ENCODE peak calls at places on chromosomes 7 and 10, in eight cellular contexts. D is cardiac muscle cell, M is psoas muscle, T is fibroblast of lung, P is left lung, K is adrenal gland, H is astrocyte of the spinal cord, Y is IMR-90. N is an unnamed sample.
A peak's percentile ranks its signal among the peaks of the same experiment; 100 is the strongest.

GRCh38 chr10:13960603-13961002 is 370.1 kb downstream of the FRMD4A start:
- DNase-seq in D (no peak), M (no peak), T (no peak), P (no peak), K (no peak), H (no peak), Y (no peak), N (no peak)

GRCh38 chr10:28842321-28842720 is 165.0 kb downstream of the BAMBI start:
- DNase-seq in D (no peak), M (no peak), T (peak; percentile 71), P (no peak), K (no peak), H (peak; percentile 70), Y (peak; percentile 91), N (no peak)

GRCh38 chr10:32159264-32159663 is 103.0 kb upstream of the KIF5B start:
- DNase-seq in D (no peak), M (no peak), T (no peak), P (no peak), K (no peak), H (no peak), Y (no peak), N (no peak)

GRCh38 chr10:130928306-130928705 is 383.2 kb downstream of the TCERG1L start:
- DNase-seq in D (no peak), M (no peak), T (no peak), P (no peak), K (no peak), H (no peak), Y (no peak), N (no peak)

GRCh38 chr7:155816192-155816508 is 3.9 kb upstream of the SHH start:
- DNase-seq in D (no peak), M (no peak), T (no peak), P (no peak), K (no peak), H (no peak), Y (no peak), N (no peak)

GRCh38 chr10:62335326-62335725 is 38.8 kb upstream of the ZNF365 start:
- DNase-seq in D (no peak), M (no peak), T (peak; percentile 14), P (no peak), K (no peak), H (no peak), Y (peak; percentile 50), N (no peak)

GRCh38 chr10:84355106-84355505 is 26.7 kb downstream of the CCSER2 start:
- DNase-seq in D (no peak), M (no peak), T (no peak), P (no peak), K (no peak), H (no peak), Y (no peak), N (no peak)

GRCh38 chr10:672139-672538 is 17.3 kb downstream of the DIP2C start:
- DNase-seq in D (no peak), M (no peak), T (no peak), P (no peak), K (no peak), H (no peak), Y (no peak), N (no peak)

GRCh38 chr10:78749898-78750297 is 318.9 kb upstream of the ZMIZ1 start:
- DNase-seq in D (no peak), M (no peak), T (no peak), P (no peak), K (no peak), H (peak; percentile 76), Y (no peak), N (no peak)

GRCh38 chr7:152521420-152522337 is 85.9 kb upstream of the KMT2C start:
- DNase-seq in D (no peak), M (no peak), T (no peak), P (no peak), K (peak; percentile 36), H (no peak), Y (no peak), N (no peak)

GRCh38 chr7:77501165-77501515 is 36.0 kb upstream of the PTPN12 start:
- DNase-seq in D (no peak), M (no peak), T (no peak), P (no peak), K (no peak), H (no peak), Y (no peak), N (no peak)

GRCh38 chr7:7512861-7513597 is 22.6 kb downstream of the COL28A1 start:
- DNase-seq in D (peak; percentile 10), M (no peak), T (no peak), P (no peak), K (no peak), H (no peak), Y (peak; percentile 8), N (no peak)

GRCh38 chr10:95280637-95281036 is 10.2 kb downstream of the PDLIM1 start:
- DNase-seq in D (no peak), M (no peak), T (no peak), P (no peak), K (no peak), H (no peak), Y (no peak), N (no peak)

GRCh38 chr10:6347391-6347951 is 144.7 kb downstream of the PFKFB3 start:
- DNase-seq in D (no peak), M (no peak), T (no peak), P (no peak), K (no peak), H (peak; percentile 30), Y (peak; percentile 7), N (no peak)

GRCh38 chr7:37480642-37481041 is 32.0 kb upstream of the ELMO1 start:
- DNase-seq in D (no peak), M (no peak), T (no peak), P (no peak), K (no peak), H (no peak), Y (no peak), N (no peak)

GRCh38 chr7:11841657-11842056 is 9.7 kb upstream of the THSD7A start:
- DNase-seq in D (no peak), M (no peak), T (no peak), P (no peak), K (no peak), H (no peak), Y (no peak), N (peak; percentile 74)

GRCh38 chr7:66844552-66845381 is 76.3 kb upstream of the TMEM248 start:
- DNase-seq in D (peak; percentile 98), M (peak; percentile 98), T (peak; percentile 98), P (peak; percentile 98), K (peak; percentile 98), H (peak; percentile 98), Y (peak; percentile 98), N (peak; percentile 99)

DNA sequence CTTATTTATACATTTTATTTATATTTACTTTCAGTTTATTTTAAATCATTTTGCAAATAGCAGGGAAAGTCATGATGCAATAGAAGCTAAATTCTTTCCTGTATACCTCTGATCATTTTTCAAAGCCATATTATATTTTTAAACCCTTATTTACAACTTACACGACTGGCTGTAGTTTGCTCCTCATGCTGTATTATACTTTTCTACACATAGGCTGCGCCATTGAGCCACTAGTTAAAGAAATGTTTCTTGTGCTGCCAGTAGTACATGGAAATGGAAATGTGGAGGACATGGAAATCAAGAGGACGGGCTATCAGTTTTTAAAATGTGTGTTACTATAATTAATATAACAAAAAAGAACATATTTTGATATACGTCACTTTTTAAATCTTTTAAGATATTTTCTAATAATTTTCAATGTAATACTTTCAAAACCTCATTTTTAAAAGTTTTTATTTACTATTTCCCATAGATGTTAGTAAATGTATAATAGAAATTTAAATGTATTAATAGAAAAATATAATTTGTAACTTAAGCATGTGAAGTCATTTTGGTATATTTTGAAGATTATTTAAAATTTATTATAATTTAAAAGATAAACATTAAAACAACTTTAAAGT is 118.5 kb downstream of the VTI1A start:
- DNase-seq in D (peak; percentile 79), M (no peak), T (peak; percentile 83), P (no peak), K (peak; percentile 36), H (peak; percentile 84), Y (peak; percentile 72), N (peak; percentile 55)
- H3K4me3 ChIP-seq in D (no peak overlapping the region), M (no peak overlapping the region), T (no peak overlapping the region), P (no peak overlapping the region), K (no peak overlapping the region), H (no peak overlapping the region), Y (no peak overlapping the region), N (no peak overlapping the region)

DNA sequence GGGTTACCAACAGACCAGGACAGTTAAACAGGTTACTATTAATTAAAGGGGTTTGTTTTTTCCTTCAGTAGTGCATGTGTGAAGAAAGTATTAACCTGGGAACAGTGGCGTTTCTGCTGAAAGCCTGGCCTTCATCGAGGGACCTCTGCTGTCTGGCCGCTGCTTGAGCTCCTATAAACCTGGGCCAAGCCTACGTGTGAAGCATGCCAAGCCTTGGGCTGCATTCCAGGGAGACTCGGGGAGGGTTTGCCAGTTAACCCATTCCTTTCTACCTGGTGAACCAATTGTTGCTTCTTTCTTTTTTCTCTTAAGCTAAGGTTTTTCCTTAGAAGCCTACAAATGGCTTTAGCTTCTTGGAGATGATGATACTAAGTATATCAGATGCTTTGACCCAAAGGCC is 23.6 kb downstream of the PFKP start:
- DNase-seq in D (peak; percentile 83), M (no peak), T (peak; percentile 48), P (peak; percentile 69), K (peak; percentile 85), H (peak; percentile 81), Y (peak; percentile 57), N (no peak)
- H3K4me3 ChIP-seq in D (no peak overlapping the region), M (no peak overlapping the region), T (no peak overlapping the region), P (no peak overlapping the region), K (no peak overlapping the region), H (no peak overlapping the region), Y (no peak overlapping the region), N (no peak overlapping the region)

DNA sequence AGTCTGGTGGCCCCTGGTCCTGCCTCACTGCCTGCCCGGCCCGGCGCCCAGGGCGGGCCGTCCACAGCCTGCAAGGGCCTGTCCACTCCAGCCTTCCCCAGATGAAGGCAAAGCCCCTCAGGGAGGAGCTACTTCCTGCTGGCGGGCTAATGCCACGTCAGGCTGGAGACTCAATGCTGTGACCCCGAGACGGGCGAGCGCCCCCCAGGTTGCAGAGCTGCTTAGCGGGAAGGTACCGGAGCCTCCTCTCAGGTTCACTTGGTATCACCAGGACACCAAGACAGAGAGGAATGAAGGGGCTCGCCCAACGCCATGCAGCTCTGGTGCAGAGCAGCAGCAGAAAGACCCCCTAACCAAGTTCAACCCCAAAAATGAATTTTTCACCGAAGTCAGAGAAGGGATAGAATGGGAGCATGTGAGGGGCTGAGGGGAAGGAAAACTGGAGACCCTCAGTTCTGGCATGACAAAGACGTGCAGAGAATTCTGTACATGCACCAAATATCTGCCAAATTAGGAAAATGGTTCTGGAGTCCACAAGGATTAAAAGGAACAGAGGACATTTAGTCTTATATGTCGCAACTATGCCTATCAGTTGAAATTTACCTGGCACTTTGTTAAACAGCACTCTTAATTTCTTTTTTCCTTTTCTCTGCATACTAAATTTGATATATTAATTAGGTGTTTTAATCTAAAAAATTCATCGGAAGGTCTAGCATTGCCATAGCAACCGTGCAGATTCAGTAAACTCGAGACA is 2.8 kb downstream of the STK32C start:
- DNase-seq in D (no peak), M (no peak), T (no peak), P (no peak), K (peak; percentile 12), H (no peak), Y (no peak), N (no peak)
- H3K4me3 ChIP-seq in D (no peak overlapping the region), M (no peak overlapping the region), T (no peak overlapping the region), P (no peak overlapping the region), K (no peak overlapping the region), H (no peak overlapping the region), Y (no peak overlapping the region), N (no peak overlapping the region)

DNA sequence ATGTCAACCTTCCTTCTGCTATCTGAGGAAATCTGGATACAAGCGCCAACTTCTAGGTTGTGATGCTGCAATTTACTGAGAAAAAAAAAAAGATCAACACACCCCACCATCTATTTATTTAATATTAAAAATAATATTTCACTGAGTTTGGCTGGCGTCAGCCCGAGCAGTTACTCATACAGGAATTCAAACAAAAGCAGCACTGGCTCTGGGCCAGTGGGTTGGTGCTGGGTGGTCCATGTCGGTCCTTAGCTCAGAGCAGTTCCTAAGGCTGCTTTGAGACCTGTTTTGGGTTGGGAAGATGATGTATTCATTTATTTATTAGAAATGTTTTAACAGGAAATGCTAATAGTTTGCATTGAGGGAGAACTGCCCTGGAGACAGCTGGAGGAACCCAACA is 36.2 kb upstream of the GOT1 start:
- DNase-seq in D (no peak), M (no peak), T (peak; percentile 11), P (no peak), K (no peak), H (no peak), Y (peak; percentile 15), N (no peak)
- H3K4me3 ChIP-seq in D (no peak overlapping the region), M (no peak overlapping the region), T (no peak overlapping the region), P (no peak overlapping the region), K (no peak overlapping the region), H (no peak overlapping the region), Y (no peak overlapping the region), N (no peak overlapping the region)

N was measured in BE2C.